ENCODE peak calls at places on chromosomes 12 and 14, in nine cellular contexts. One of them, this sample, is unnamed.

GRCh38 chr12:108029081-108029790 is 99.9 kb upstream of the WSCD2 start:
- DNase-seq in stimulated activated CD8-positive, alpha-beta memory T cell treated with anti-CD3 and anti-CD28 coated beads, Interleukin-4, amount 100 ng/mL, for 1 hour: no peak
- DNase-seq in NCI-H345: no peak
- DNase-seq in cardiac fibroblast: no peak
- DNase-seq in D341Med: no peak
- DNase-seq in RKO: no peak
- DNase-seq in frontal cortex: no peak
- DNase-seq in fibroblast of gingiva: no peak
- DNase-seq in Kasumi-1: no peak
- DNase-seq in this sample: no peak

GRCh38 chr12:128820723-128821432 is 2.9 kb downstream of the SLC15A4 start:
- DNase-seq in stimulated activated CD8-positive, alpha-beta memory T cell treated with anti-CD3 and anti-CD28 coated beads, Interleukin-4, amount 100 ng/mL, for 1 hour: no peak
- DNase-seq in NCI-H345: peak
- DNase-seq in cardiac fibroblast: no peak
- DNase-seq in D341Med: no peak
- DNase-seq in RKO: no peak
- DNase-seq in frontal cortex: no peak
- DNase-seq in fibroblast of gingiva: no peak
- DNase-seq in Kasumi-1: peak
- DNase-seq in this sample: no peak

GRCh38 chr12:71848212-71848611 is 8.7 kb downstream of the TBC1D15 start:
- DNase-seq in stimulated activated CD8-positive, alpha-beta memory T cell treated with anti-CD3 and anti-CD28 coated beads, Interleukin-4, amount 100 ng/mL, for 1 hour: no peak
- DNase-seq in NCI-H345: no peak
- DNase-seq in cardiac fibroblast: no peak
- DNase-seq in D341Med: no peak
- DNase-seq in RKO: peak
- DNase-seq in frontal cortex: no peak
- DNase-seq in fibroblast of gingiva: no peak
- DNase-seq in Kasumi-1: no peak
- DNase-seq in this sample: no peak

GRCh38 chr14:75711134-75711795 is 50.2 kb downstream of the TTLL5 start:
- DNase-seq in stimulated activated CD8-positive, alpha-beta memory T cell treated with anti-CD3 and anti-CD28 coated beads, Interleukin-4, amount 100 ng/mL, for 1 hour: no peak
- DNase-seq in NCI-H345: no peak
- DNase-seq in cardiac fibroblast: peak
- DNase-seq in D341Med: peak
- DNase-seq in RKO: peak
- DNase-seq in frontal cortex: no peak
- DNase-seq in fibroblast of gingiva: peak
- DNase-seq in Kasumi-1: peak
- DNase-seq in this sample: peak

GRCh38 chr14:81981311-81981675 is 447.6 kb upstream of the SEL1L start:
- DNase-seq in stimulated activated CD8-positive, alpha-beta memory T cell treated with anti-CD3 and anti-CD28 coated beads, Interleukin-4, amount 100 ng/mL, for 1 hour: no peak
- DNase-seq in NCI-H345: no peak
- DNase-seq in cardiac fibroblast: no peak
- DNase-seq in D341Med: no peak
- DNase-seq in RKO: no peak
- DNase-seq in frontal cortex: no peak
- DNase-seq in fibroblast of gingiva: no peak
- DNase-seq in Kasumi-1: no peak
- DNase-seq in this sample: no peak

GRCh38 chr12:19757317-19757877 is 318.1 kb downstream of the AEBP2 start:
- DNase-seq in stimulated activated CD8-positive, alpha-beta memory T cell treated with anti-CD3 and anti-CD28 coated beads, Interleukin-4, amount 100 ng/mL, for 1 hour: no peak
- DNase-seq in NCI-H345: peak
- DNase-seq in cardiac fibroblast: peak
- DNase-seq in D341Med: no peak
- DNase-seq in RKO: peak
- DNase-seq in frontal cortex: no peak
- DNase-seq in fibroblast of gingiva: peak
- DNase-seq in Kasumi-1: peak
- DNase-seq in this sample: peak

GRCh38 chr12:9319842-9320173 is 111.6 kb upstream of the PZP start:
- DNase-seq in stimulated activated CD8-positive, alpha-beta memory T cell treated with anti-CD3 and anti-CD28 coated beads, Interleukin-4, amount 100 ng/mL, for 1 hour: no peak
- DNase-seq in NCI-H345: no peak
- DNase-seq in cardiac fibroblast: no peak
- DNase-seq in D341Med: no peak
- DNase-seq in RKO: no peak
- DNase-seq in frontal cortex: no peak
- DNase-seq in fibroblast of gingiva: no peak
- DNase-seq in Kasumi-1: no peak
- DNase-seq in this sample: no peak

GRCh38 chr12:59874781-59875180 is 279.0 kb downstream of the SLC16A7 start:
- DNase-seq in stimulated activated CD8-positive, alpha-beta memory T cell treated with anti-CD3 and anti-CD28 coated beads, Interleukin-4, amount 100 ng/mL, for 1 hour: no peak
- DNase-seq in NCI-H345: no peak
- DNase-seq in cardiac fibroblast: no peak
- DNase-seq in D341Med: no peak
- DNase-seq in RKO: no peak
- DNase-seq in frontal cortex: no peak
- DNase-seq in fibroblast of gingiva: no peak
- DNase-seq in Kasumi-1: no peak
- DNase-seq in this sample: no peak

GRCh38 chr12:6570264-6570887 is 2.3 kb upstream of the NOP2 start:
- DNase-seq in stimulated activated CD8-positive, alpha-beta memory T cell treated with anti-CD3 and anti-CD28 coated beads, Interleukin-4, amount 100 ng/mL, for 1 hour: no peak
- DNase-seq in NCI-H345: peak
- DNase-seq in cardiac fibroblast: peak
- DNase-seq in D341Med: peak
- DNase-seq in RKO: peak
- DNase-seq in frontal cortex: no peak
- DNase-seq in fibroblast of gingiva: peak
- DNase-seq in Kasumi-1: peak
- DNase-seq in this sample: peak

GRCh38 chr14:32012062-32012461 is 65.0 kb upstream of the ARHGAP5 start:
- DNase-seq in stimulated activated CD8-positive, alpha-beta memory T cell treated with anti-CD3 and anti-CD28 coated beads, Interleukin-4, amount 100 ng/mL, for 1 hour: no peak
- DNase-seq in NCI-H345: no peak
- DNase-seq in cardiac fibroblast: no peak
- DNase-seq in D341Med: no peak
- DNase-seq in RKO: no peak
- DNase-seq in frontal cortex: no peak
- DNase-seq in fibroblast of gingiva: no peak
- DNase-seq in Kasumi-1: no peak
- DNase-seq in this sample: no peak

GRCh38 chr12:20024194-20024593 is 344.1 kb upstream of the PDE3A start:
- DNase-seq in stimulated activated CD8-positive, alpha-beta memory T cell treated with anti-CD3 and anti-CD28 coated beads, Interleukin-4, amount 100 ng/mL, for 1 hour: no peak
- DNase-seq in NCI-H345: no peak
- DNase-seq in cardiac fibroblast: peak
- DNase-seq in D341Med: no peak
- DNase-seq in RKO: no peak
- DNase-seq in frontal cortex: no peak
- DNase-seq in fibroblast of gingiva: peak
- DNase-seq in Kasumi-1: peak
- DNase-seq in this sample: peak

GRCh38 chr12:24903305-24904088 is 45.4 kb downstream of the BCAT1 start:
- DNase-seq in stimulated activated CD8-positive, alpha-beta memory T cell treated with anti-CD3 and anti-CD28 coated beads, Interleukin-4, amount 100 ng/mL, for 1 hour: no peak
- DNase-seq in NCI-H345: no peak
- DNase-seq in cardiac fibroblast: peak
- DNase-seq in D341Med: no peak
- DNase-seq in RKO: no peak
- DNase-seq in frontal cortex: no peak
- DNase-seq in fibroblast of gingiva: peak
- DNase-seq in Kasumi-1: peak
- DNase-seq in this sample: peak

GRCh38 chr12:41663487-41664258 is 475.6 kb downstream of the PDZRN4 start:
- DNase-seq in stimulated activated CD8-positive, alpha-beta memory T cell treated with anti-CD3 and anti-CD28 coated beads, Interleukin-4, amount 100 ng/mL, for 1 hour: no peak
- DNase-seq in NCI-H345: no peak
- DNase-seq in cardiac fibroblast: peak
- DNase-seq in D341Med: peak
- DNase-seq in RKO: peak
- DNase-seq in frontal cortex: peak
- DNase-seq in fibroblast of gingiva: no peak
- DNase-seq in Kasumi-1: peak
- DNase-seq in this sample: peak

GRCh38 chr14:21093769-21094681 is 4.4 kb downstream of the ZNF219 start:
- DNase-seq in stimulated activated CD8-positive, alpha-beta memory T cell treated with anti-CD3 and anti-CD28 coated beads, Interleukin-4, amount 100 ng/mL, for 1 hour: no peak
- DNase-seq in NCI-H345: peak
- DNase-seq in cardiac fibroblast: no peak
- DNase-seq in D341Med: peak
- DNase-seq in RKO: no peak
- DNase-seq in frontal cortex: peak
- DNase-seq in fibroblast of gingiva: no peak
- DNase-seq in Kasumi-1: no peak
- DNase-seq in this sample: no peak

GRCh38 chr14:101191086-101191881 is 287.8 kb upstream of the RTL1 start:
- DNase-seq in stimulated activated CD8-positive, alpha-beta memory T cell treated with anti-CD3 and anti-CD28 coated beads, Interleukin-4, amount 100 ng/mL, for 1 hour: no peak
- DNase-seq in NCI-H345: no peak
- DNase-seq in cardiac fibroblast: no peak
- DNase-seq in D341Med: no peak
- DNase-seq in RKO: no peak
- DNase-seq in frontal cortex: no peak
- DNase-seq in fibroblast of gingiva: no peak
- DNase-seq in Kasumi-1: no peak
- DNase-seq in this sample: no peak

GRCh38 chr12:57088442-57089258 is at the start of gene NAB2:
- DNase-seq in stimulated activated CD8-positive, alpha-beta memory T cell treated with anti-CD3 and anti-CD28 coated beads, Interleukin-4, amount 100 ng/mL, for 1 hour: peak
- DNase-seq in NCI-H345: peak
- DNase-seq in cardiac fibroblast: peak
- DNase-seq in D341Med: peak
- DNase-seq in RKO: peak
- DNase-seq in frontal cortex: peak
- DNase-seq in fibroblast of gingiva: peak
- DNase-seq in Kasumi-1: peak
- DNase-seq in this sample: peak

GRCh38 chr14:104317500-104317805 is 179.1 kb downstream of the KIF26A start:
- DNase-seq in stimulated activated CD8-positive, alpha-beta memory T cell treated with anti-CD3 and anti-CD28 coated beads, Interleukin-4, amount 100 ng/mL, for 1 hour: no peak
- DNase-seq in NCI-H345: no peak
- DNase-seq in cardiac fibroblast: no peak
- DNase-seq in D341Med: no peak
- DNase-seq in RKO: no peak
- DNase-seq in frontal cortex: no peak
- DNase-seq in fibroblast of gingiva: no peak
- DNase-seq in Kasumi-1: no peak
- DNase-seq in this sample: no peak

GRCh38 chr14:35114036-35114435 is 7.8 kb downstream of the PPP2R3C start:
- DNase-seq in stimulated activated CD8-positive, alpha-beta memory T cell treated with anti-CD3 and anti-CD28 coated beads, Interleukin-4, amount 100 ng/mL, for 1 hour: no peak
- DNase-seq in NCI-H345: no peak
- DNase-seq in cardiac fibroblast: peak
- DNase-seq in D341Med: no peak
- DNase-seq in RKO: no peak
- DNase-seq in frontal cortex: no peak
- DNase-seq in fibroblast of gingiva: peak
- DNase-seq in Kasumi-1: no peak
- DNase-seq in this sample: no peak

This sample was measured in endothelial cell of umbilical vein.